ENCODE peak calls at places on chromosomes 3 and 15, in four cellular contexts. A, S, D and X are unnamed samples.
A peak's percentile ranks its signal among the peaks of the same experiment; 100 is the strongest.

GRCh38 chr3:52915245-52915772 is 18.0 kb upstream of the STIMATE start:
- DNase-seq in S (no peak), A (no peak), D (no peak), X (no peak)

GRCh38 chr3:134232146-134232545 is 18.5 kb downstream of the RYK start:
- DNase-seq in D (no peak), S (no peak), A (no peak), X (no peak)

GRCh38 chr15:75193272-75193671 is 8.4 kb upstream of the C15orf39 start:
- DNase-seq in D (no peak), A (no peak), S (no peak), X (no peak)

GRCh38 chr3:170974872-170975271 is 51.6 kb downstream of the SLC2A2 start:
- DNase-seq in D (no peak), A (no peak), S (no peak), X (no peak)

GRCh38 chr3:60290093-60290492 is 961.2 kb downstream of the FHIT start:
- DNase-seq in S (no peak), D (no peak), A (no peak), X (no peak)

GRCh38 chr3:9994086-9994844 is 7.6 kb upstream of the EMC3 start:
- DNase-seq in D (no peak), A (no peak), S (no peak), X (no peak)

GRCh38 chr15:98800437-98801233 is 152.3 kb downstream of the IGF1R start:
- DNase-seq in D (peak; percentile 56), A (no peak), S (peak; percentile 72), X (peak; percentile 97)

GRCh38 chr3:59519094-59519493 is 469.3 kb upstream of the CFAP20DC start:
- DNase-seq in D (no peak), S (no peak), A (no peak), X (no peak)

GRCh38 chr15:71230303-71230702 is 115.0 kb downstream of the THSD4 start:
- DNase-seq in A (no peak), S (no peak), D (no peak), X (no peak)

GRCh38 chr3:137343283-137343682 is 385.5 kb downstream of the IL20RB start:
- DNase-seq in A (no peak), D (no peak), S (no peak), X (no peak)

GRCh38 chr3:47410801-47411646 is 30.2 kb downstream of the PTPN23 start:
- DNase-seq in A (no peak), S (no peak), D (no peak), X (no peak)

GRCh38 chr3:85935171-85935570 is 976.4 kb downstream of the CADM2 start:
- DNase-seq in S (no peak), A (no peak), D (no peak), X (peak; percentile 16)

GRCh38 chr3:44870375-44871061 is 3.9 kb upstream of the TGM4 start:
- DNase-seq in D (no peak), S (no peak), A (no peak), X (no peak)

GRCh38 chr3:38165722-38166387 is 518 bp downstream of the OXSR1 start:
- DNase-seq in A (no peak), S (no peak), D (peak; percentile 71), X (no peak)

GRCh38 chr15:52787123-52787503 is 3.0 kb downstream of the ONECUT1 start:
- DNase-seq in S (no peak), D (no peak), A (no peak), X (no peak)

GRCh38 chr3:87595798-87596197 is 319.4 kb upstream of the POU1F1 start:
- DNase-seq in A (no peak), S (no peak), D (no peak), X (no peak)

GRCh38 chr3:184439096-184439495 is 59.2 kb downstream of the CHRD start:
- DNase-seq in S (no peak), A (no peak), D (no peak), X (no peak)

GRCh38 chr3:78994174-78995027 is 773.4 kb downstream of the ROBO1 start:
- DNase-seq in D (no peak), S (no peak), A (no peak), X (no peak)